ENCODE peak calls at places on chromosomes 6 and 20, in five cellular contexts. V, G, E, I and S are unnamed samples.

GRCh38 chr20:30487947-30488926 is 769.2 kb upstream of the DEFB115 start:
- DNase-seq in G (no peak), I (no peak), V (no peak), E (no peak), S (no peak)

GRCh38 chr20:47971321-47971781 is 186.1 kb upstream of the SULF2 start:
- DNase-seq in V (no peak), E (no peak), I (no peak), G (no peak), S (no peak)

GRCh38 chr6:79874531-79875132 is 72.7 kb downstream of the ELOVL4 start:
- DNase-seq in E (no peak), V (no peak), G (no peak), I (no peak), S (peak)

GRCh38 chr20:3106658-3107463 is 22.3 kb upstream of the AVP start:
- DNase-seq in I (no peak), E (no peak), G (no peak), V (no peak), S (no peak)

GRCh38 chr6:89793586-89793985 is 26.0 kb downstream of the MDN1 start:
- DNase-seq in G (no peak), I (no peak), E (no peak), V (no peak), S (no peak)

GRCh38 chr6:36364669-36365479 is 22.6 kb downstream of the ETV7 start:
- DNase-seq in I (no peak), V (no peak), E (peak), G (peak), S (peak)

GRCh38 chr6:167152858-167153257 is 4.9 kb downstream of the GPR31 start:
- DNase-seq in I (no peak), G (no peak), V (no peak), E (no peak), S (no peak)

GRCh38 chr20:36501367-36502006 is 39.8 kb upstream of the MYL9 start:
- DNase-seq in V (no peak), G (no peak), E (no peak), I (no peak), S (no peak)

GRCh38 chr20:58374906-58375760 is 13.9 kb upstream of the VAPB start:
- DNase-seq in I (peak), G (no peak), V (no peak), E (peak), S (no peak)

GRCh38 chr6:4647414-4648365 is 128.5 kb upstream of the CDYL start:
- DNase-seq in E (peak), I (peak), V (peak), G (peak), S (peak)

GRCh38 chr20:25064561-25064960 is 6.6 kb upstream of the ACSS1 start:
- DNase-seq in I (no peak), V (no peak), E (no peak), G (no peak), S (no peak)

GRCh38 chr6:137492771-137493217 is 1.4 kb downstream of the OLIG3 start:
- DNase-seq in I (no peak), E (no peak), V (no peak), G (no peak), S (no peak)

GRCh38 chr20:37243937-37244571 is 17.6 kb downstream of the GHRH start:
- DNase-seq in V (no peak), I (no peak), E (no peak), G (no peak), S (no peak)

GRCh38 chr6:134828641-134829040 is 121.3 kb downstream of the ALDH8A1 start:
- DNase-seq in I (no peak), G (no peak), V (no peak), E (no peak), S (no peak)

GRCh38 chr6:137248702-137249101 is 29.5 kb upstream of the IFNGR1 start:
- DNase-seq in I (no peak), E (no peak), G (no peak), V (no peak), S (no peak)

GRCh38 chr20:41956316-41957050 is 338.3 kb upstream of the CHD6 start:
- DNase-seq in G (peak), V (no peak), E (no peak), I (peak), S (no peak)

GRCh38 chr6:35602133-35602946 is 86.4 kb downstream of the FKBP5 start:
- DNase-seq in V (no peak), E (peak), G (no peak), I (no peak), S (peak)

GRCh38 chr20:57243480-57244220 is 22.8 kb downstream of the BMP7 start:
- DNase-seq in I (no peak), G (no peak), V (no peak), E (no peak), S (peak)

GRCh38 chr20:57246008-57246407 is 20.4 kb downstream of the BMP7 start:
- DNase-seq in I (no peak), G (no peak), E (no peak), V (no peak), S (no peak)

GRCh38 chr20:57242414-57242813 is 24.0 kb downstream of the BMP7 start:
- DNase-seq in E (no peak), G (no peak), I (no peak), V (no peak), S (no peak)

GRCh38 chr20:57244221-57244585 is 22.2 kb downstream of the BMP7 start:
- DNase-seq in I (no peak), G (no peak), E (no peak), V (no peak), S (no peak)

DNA sequence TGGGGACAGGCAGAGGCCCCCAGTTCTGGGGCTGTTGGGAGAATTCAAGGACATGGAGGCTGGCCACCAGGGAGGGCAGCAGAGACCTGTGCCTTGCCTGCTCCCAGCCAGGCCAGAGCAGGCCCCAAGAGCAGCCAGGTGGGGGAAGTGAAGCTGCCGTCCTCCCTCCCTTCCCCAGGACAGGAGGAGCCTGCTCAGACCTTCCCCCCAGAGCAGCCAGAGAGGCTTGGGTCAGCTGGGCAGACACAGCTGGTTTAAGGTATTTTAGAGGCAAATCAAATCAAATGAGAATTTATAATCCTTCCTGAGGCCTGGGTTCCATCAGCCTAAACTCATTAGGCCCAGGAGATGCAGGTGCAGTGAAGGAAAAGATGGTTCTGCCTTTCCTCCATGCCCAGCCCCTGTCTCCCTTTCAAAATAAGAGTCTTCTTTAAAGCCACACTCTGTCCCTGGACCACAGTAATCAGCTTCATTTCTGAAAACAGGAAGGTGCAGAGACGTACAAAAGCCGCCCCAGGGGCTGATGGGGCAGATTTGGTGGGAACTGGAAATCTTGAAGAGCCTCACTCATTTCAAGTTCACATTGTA is 21.7 kb downstream of the BMP7 start:
- DNase-seq in G (no peak), V (no peak), E (no peak), I (no peak), S (no peak)
- TF ChIP-seq CTCF in G (no peak), V (peak), E (no peak), I (peak), S (no peak)

DNA sequence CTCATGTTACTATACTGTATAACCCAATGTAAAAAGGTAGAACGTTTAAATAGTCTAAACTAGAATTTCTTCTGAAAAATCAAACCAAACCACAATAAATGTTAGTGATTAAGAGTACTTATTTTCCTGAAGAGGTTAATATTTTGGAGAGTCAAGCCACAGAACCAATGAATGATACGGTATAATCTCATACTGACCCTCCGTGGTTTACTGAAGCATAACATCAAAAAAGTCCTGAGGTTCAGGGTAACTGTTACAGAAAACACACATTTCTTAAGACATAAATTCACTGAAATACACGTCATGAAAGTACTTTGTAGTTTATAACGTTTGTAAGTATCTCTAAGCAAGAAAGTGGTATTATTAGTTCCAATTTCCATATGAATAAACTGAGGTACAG is 28.9 kb downstream of the ESF1 start:
- DNase-seq in G (no peak), E (no peak), V (no peak), I (no peak), S (no peak)
- TF ChIP-seq CTCF in G (no peak), E (peak), V (no peak), I (no peak), S (no peak)

GRCh38 chr20:20188647-20189046 is 136.3 kb downstream of the CFAP61 start:
- DNase-seq in G (no peak), I (no peak), E (no peak), V (no peak), S (no peak)

GRCh38 chr20:20184711-20185110 is 132.4 kb downstream of the CFAP61 start:
- DNase-seq in I (no peak), V (no peak), E (no peak), G (no peak), S (no peak)

GRCh38 chr20:20181322-20181721 is 129.0 kb downstream of the CFAP61 start:
- DNase-seq in E (no peak), I (no peak), V (no peak), G (no peak), S (no peak)

GRCh38 chr20:20184149-20184548 is 131.8 kb downstream of the CFAP61 start:
- DNase-seq in I (no peak), G (peak), E (no peak), V (no peak), S (no peak)
- TF ChIP-seq CTCF in I (peak), G (peak), E (peak), V (peak), S (no peak)

GRCh38 chr20:63230800-63231268 is 4.9 kb upstream of the BIRC7 start:
- DNase-seq in E (peak), G (peak), V (no peak), I (no peak), S (peak)
- TF ChIP-seq CTCF in E (peak), G (no peak), V (no peak), I (peak), S (peak)

DNA sequence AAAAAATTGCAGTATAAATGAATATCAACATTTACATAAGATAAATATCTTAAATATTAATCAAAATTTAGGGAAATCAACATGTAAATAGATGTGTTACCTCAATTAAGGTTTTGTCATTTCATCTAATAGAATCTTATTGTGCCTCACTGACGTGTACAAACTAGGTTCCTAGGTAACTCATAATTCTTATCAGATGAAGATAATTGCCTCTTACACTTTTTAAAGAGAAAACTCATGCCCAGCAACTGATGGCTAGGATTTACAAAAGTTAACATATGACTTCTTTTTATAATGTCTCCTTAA is 49.6 kb downstream of the FRK start:
- DNase-seq in E (no peak), V (no peak), I (no peak), G (no peak), S (no peak)
- TF ChIP-seq CTCF in E (no peak), V (no peak), I (no peak), G (no peak), S (no peak)

GRCh38 chr6:13575377-13575775 is 975 bp downstream of the SIRT5 start:
- DNase-seq in I (no peak), G (no peak), V (no peak), E (no peak), S (no peak)
- TF ChIP-seq CTCF in I (peak), G (peak), V (peak), E (peak), S (peak)

GRCh38 chr6:8535505-8535904 is 100.2 kb upstream of the SLC35B3 start:
- DNase-seq in G (no peak), E (no peak), I (no peak), V (no peak), S (peak)

GRCh38 chr6:8543714-8544113 is 108.4 kb upstream of the SLC35B3 start:
- DNase-seq in V (no peak), E (no peak), G (no peak), I (no peak), S (no peak)

GRCh38 chr6:8536122-8536521 is 100.8 kb upstream of the SLC35B3 start:
- DNase-seq in G (no peak), I (no peak), E (no peak), V (no peak), S (peak)

GRCh38 chr6:8539446-8539845 is 104.1 kb upstream of the SLC35B3 start:
- DNase-seq in I (no peak), G (peak), E (no peak), V (peak), S (peak)
- TF ChIP-seq CTCF in I (peak), G (no peak), E (no peak), V (no peak), S (peak)

GRCh38 chr6:107153061-107153460 is 37.7 kb upstream of the BEND3 start:
- DNase-seq in I (no peak), G (no peak), E (peak), V (no peak), S (no peak)
- TF ChIP-seq CTCF in I (no peak), G (no peak), E (no peak), V (no peak), S (no peak)

GRCh38 chr20:52312131-52312729 is 120.7 kb upstream of the ZFP64 start:
- DNase-seq in V (peak), I (no peak), G (peak), E (peak), S (peak)
- TF ChIP-seq CTCF in V (peak), I (peak), G (peak), E (peak), S (peak)

GRCh38 chr6:113875470-113875869 is 18.3 kb downstream of the MARCKS start:
- DNase-seq in E (peak), G (no peak), V (no peak), I (no peak), S (no peak)

GRCh38 chr6:113881473-113881980 is 24.4 kb downstream of the MARCKS start:
- DNase-seq in E (no peak), V (no peak), I (no peak), G (no peak), S (no peak)

GRCh38 chr6:113876654-113877053 is 19.5 kb downstream of the MARCKS start:
- DNase-seq in E (peak), V (no peak), G (peak), I (no peak), S (no peak)

GRCh38 chr6:113882341-113882740 is 25.2 kb downstream of the MARCKS start:
- DNase-seq in E (no peak), I (no peak), V (no peak), G (no peak), S (peak)

DNA sequence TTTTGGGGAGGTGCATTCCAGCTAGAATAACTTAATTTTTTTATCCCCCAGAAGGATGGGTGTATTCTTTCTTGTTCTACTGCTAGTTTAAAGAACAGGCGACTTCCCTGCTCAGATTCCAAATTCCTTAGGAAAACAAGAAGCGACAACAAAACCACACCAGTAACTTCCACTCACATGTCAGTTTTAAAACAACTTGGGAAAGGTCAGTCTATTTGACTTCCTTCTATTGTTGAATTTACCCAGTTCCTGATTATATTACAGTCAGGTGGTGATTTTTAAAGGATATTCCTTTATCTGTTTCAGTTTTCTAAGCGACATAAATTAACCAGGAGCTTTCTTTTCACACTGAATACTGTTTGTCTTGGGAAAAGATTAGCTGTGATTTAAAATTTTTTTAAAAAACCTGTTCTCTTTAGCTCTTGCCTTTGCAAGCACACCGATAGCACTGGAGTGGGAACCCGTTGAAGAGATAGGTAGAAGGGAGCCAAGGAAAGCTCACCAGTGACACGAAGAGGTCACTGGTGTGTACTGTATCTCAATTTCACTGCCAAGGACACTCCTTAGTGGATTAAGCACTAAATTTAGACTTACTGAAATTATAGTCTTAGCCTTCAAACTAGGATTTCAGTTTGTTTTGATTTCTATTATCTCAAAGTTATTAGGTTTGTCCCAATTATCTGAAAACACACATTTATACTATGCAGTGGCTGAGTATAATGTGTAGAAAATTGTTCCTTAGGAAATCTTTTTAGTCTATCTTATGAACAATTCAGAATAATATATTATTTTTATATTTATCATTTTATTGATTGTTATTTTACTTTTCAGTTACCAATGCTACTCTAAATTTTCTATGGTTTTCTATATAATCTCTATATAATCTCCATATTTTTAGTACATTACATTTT is 22.3 kb downstream of the MARCKS start:
- DNase-seq in V (peak), G (peak), E (peak), I (no peak), S (peak)
- TF ChIP-seq CTCF in V (peak), G (peak), E (peak), I (peak), S (peak)